ENCODE peak calls at places on chromosomes 13 and 19, in seven cellular contexts. One of them, this sample, is unnamed.

GRCh38 chr13:24149306-24150032 is 11.1 kb upstream of the SPATA13 start:
- DNase-seq in AG04449: no peak
- DNase-seq in T-helper 2 cell treated with Interferon-gamma antibody and Interleukin-4, amounts not matched to agents 5 μg/mL and 100 μg/mL, for 36 hours: no peak
- DNase-seq in stimulated activated CD4-positive, alpha-beta T cell treated with anti-CD3 and anti-CD28 coated beads, Interleukin-1b, Interleukin-23, amount 100 ng/mL, for 24 hours: no peak
- DNase-seq in kidney: no peak
- DNase-seq in CD8-positive, alpha-beta T cell: no peak
- DNase-seq in NCI-H524: no peak
- DNase-seq in this sample: no peak

GRCh38 chr13:49776871-49777270 is 15.6 kb downstream of the KPNA3 start:
- DNase-seq in AG04449: no peak
- DNase-seq in stimulated activated CD4-positive, alpha-beta T cell treated with anti-CD3 and anti-CD28 coated beads, Interleukin-1b, Interleukin-23, amount 100 ng/mL, for 24 hours: no peak
- DNase-seq in NCI-H524: no peak
- DNase-seq in T-helper 2 cell treated with Interferon-gamma antibody and Interleukin-4, amounts not matched to agents 5 μg/mL and 100 μg/mL, for 36 hours: no peak
- DNase-seq in kidney: no peak
- DNase-seq in CD8-positive, alpha-beta T cell: no peak
- DNase-seq in this sample: no peak

GRCh38 chr19:43467730-43468129 is 2.3 kb upstream of the LYPD3 start:
- DNase-seq in CD8-positive, alpha-beta T cell: no peak
- DNase-seq in AG04449: no peak
- DNase-seq in NCI-H524: no peak
- DNase-seq in kidney: no peak
- DNase-seq in stimulated activated CD4-positive, alpha-beta T cell treated with anti-CD3 and anti-CD28 coated beads, Interleukin-1b, Interleukin-23, amount 100 ng/mL, for 24 hours: no peak
- DNase-seq in T-helper 2 cell treated with Interferon-gamma antibody and Interleukin-4, amounts not matched to agents 5 μg/mL and 100 μg/mL, for 36 hours: no peak
- DNase-seq in this sample: no peak

GRCh38 chr19:35296644-35297514 is 4.9 kb downstream of the MAG start:
- DNase-seq in CD8-positive, alpha-beta T cell: no peak
- DNase-seq in NCI-H524: no peak
- DNase-seq in kidney: no peak
- DNase-seq in stimulated activated CD4-positive, alpha-beta T cell treated with anti-CD3 and anti-CD28 coated beads, Interleukin-1b, Interleukin-23, amount 100 ng/mL, for 24 hours: no peak
- DNase-seq in AG04449: no peak
- DNase-seq in T-helper 2 cell treated with Interferon-gamma antibody and Interleukin-4, amounts not matched to agents 5 μg/mL and 100 μg/mL, for 36 hours: no peak
- DNase-seq in this sample: no peak

GRCh38 chr19:58059003-58059671 is at the start of gene ZNF135:
- DNase-seq in CD8-positive, alpha-beta T cell: peak
- DNase-seq in kidney: peak
- DNase-seq in T-helper 2 cell treated with Interferon-gamma antibody and Interleukin-4, amounts not matched to agents 5 μg/mL and 100 μg/mL, for 36 hours: no peak
- DNase-seq in AG04449: peak
- DNase-seq in stimulated activated CD4-positive, alpha-beta T cell treated with anti-CD3 and anti-CD28 coated beads, Interleukin-1b, Interleukin-23, amount 100 ng/mL, for 24 hours: peak
- DNase-seq in NCI-H524: peak
- DNase-seq in this sample: peak

GRCh38 chr19:55113570-55114039 is 3.8 kb downstream of the PPP1R12C start:
- DNase-seq in T-helper 2 cell treated with Interferon-gamma antibody and Interleukin-4, amounts not matched to agents 5 μg/mL and 100 μg/mL, for 36 hours: no peak
- DNase-seq in AG04449: peak
- DNase-seq in CD8-positive, alpha-beta T cell: no peak
- DNase-seq in stimulated activated CD4-positive, alpha-beta T cell treated with anti-CD3 and anti-CD28 coated beads, Interleukin-1b, Interleukin-23, amount 100 ng/mL, for 24 hours: no peak
- DNase-seq in kidney: peak
- DNase-seq in NCI-H524: no peak
- DNase-seq in this sample: peak

GRCh38 chr19:11239377-11240000 is at the start of gene ANGPTL8:
- DNase-seq in T-helper 2 cell treated with Interferon-gamma antibody and Interleukin-4, amounts not matched to agents 5 μg/mL and 100 μg/mL, for 36 hours: no peak
- DNase-seq in kidney: no peak
- DNase-seq in CD8-positive, alpha-beta T cell: no peak
- DNase-seq in stimulated activated CD4-positive, alpha-beta T cell treated with anti-CD3 and anti-CD28 coated beads, Interleukin-1b, Interleukin-23, amount 100 ng/mL, for 24 hours: no peak
- DNase-seq in NCI-H524: no peak
- DNase-seq in AG04449: no peak
- DNase-seq in this sample: no peak

GRCh38 chr13:110409581-110409992 is 102.5 kb downstream of the COL4A2 start:
- DNase-seq in stimulated activated CD4-positive, alpha-beta T cell treated with anti-CD3 and anti-CD28 coated beads, Interleukin-1b, Interleukin-23, amount 100 ng/mL, for 24 hours: no peak
- DNase-seq in AG04449: no peak
- DNase-seq in kidney: peak
- DNase-seq in CD8-positive, alpha-beta T cell: no peak
- DNase-seq in NCI-H524: no peak
- DNase-seq in T-helper 2 cell treated with Interferon-gamma antibody and Interleukin-4, amounts not matched to agents 5 μg/mL and 100 μg/mL, for 36 hours: no peak
- DNase-seq in this sample: no peak

GRCh38 chr19:47110521-47111080 is 3.0 kb downstream of the ZC3H4 start:
- DNase-seq in kidney: no peak
- DNase-seq in T-helper 2 cell treated with Interferon-gamma antibody and Interleukin-4, amounts not matched to agents 5 μg/mL and 100 μg/mL, for 36 hours: no peak
- DNase-seq in AG04449: no peak
- DNase-seq in stimulated activated CD4-positive, alpha-beta T cell treated with anti-CD3 and anti-CD28 coated beads, Interleukin-1b, Interleukin-23, amount 100 ng/mL, for 24 hours: no peak
- DNase-seq in CD8-positive, alpha-beta T cell: peak
- DNase-seq in NCI-H524: no peak
- DNase-seq in this sample: no peak

GRCh38 chr13:40456397-40456958 is 210.0 kb downstream of the FOXO1 start:
- DNase-seq in NCI-H524: peak
- DNase-seq in T-helper 2 cell treated with Interferon-gamma antibody and Interleukin-4, amounts not matched to agents 5 μg/mL and 100 μg/mL, for 36 hours: no peak
- DNase-seq in kidney: no peak
- DNase-seq in stimulated activated CD4-positive, alpha-beta T cell treated with anti-CD3 and anti-CD28 coated beads, Interleukin-1b, Interleukin-23, amount 100 ng/mL, for 24 hours: no peak
- DNase-seq in AG04449: no peak
- DNase-seq in CD8-positive, alpha-beta T cell: no peak
- DNase-seq in this sample: no peak

GRCh38 chr13:108463365-108463764 is 166.0 kb upstream of the MYO16 start:
- DNase-seq in stimulated activated CD4-positive, alpha-beta T cell treated with anti-CD3 and anti-CD28 coated beads, Interleukin-1b, Interleukin-23, amount 100 ng/mL, for 24 hours: no peak
- DNase-seq in T-helper 2 cell treated with Interferon-gamma antibody and Interleukin-4, amounts not matched to agents 5 μg/mL and 100 μg/mL, for 36 hours: no peak
- DNase-seq in AG04449: peak
- DNase-seq in NCI-H524: no peak
- DNase-seq in kidney: no peak
- DNase-seq in CD8-positive, alpha-beta T cell: no peak
- DNase-seq in this sample: no peak

GRCh38 chr19:46766569-46767317 is 20.5 kb upstream of the STRN4 start:
- DNase-seq in NCI-H524: no peak
- DNase-seq in AG04449: no peak
- DNase-seq in stimulated activated CD4-positive, alpha-beta T cell treated with anti-CD3 and anti-CD28 coated beads, Interleukin-1b, Interleukin-23, amount 100 ng/mL, for 24 hours: peak
- DNase-seq in T-helper 2 cell treated with Interferon-gamma antibody and Interleukin-4, amounts not matched to agents 5 μg/mL and 100 μg/mL, for 36 hours: peak
- DNase-seq in kidney: no peak
- DNase-seq in CD8-positive, alpha-beta T cell: peak
- DNase-seq in this sample: no peak

GRCh38 chr13:48896312-48896711 is 79.4 kb upstream of the FNDC3A start:
- DNase-seq in kidney: no peak
- DNase-seq in AG04449: no peak
- DNase-seq in NCI-H524: no peak
- DNase-seq in T-helper 2 cell treated with Interferon-gamma antibody and Interleukin-4, amounts not matched to agents 5 μg/mL and 100 μg/mL, for 36 hours: no peak
- DNase-seq in stimulated activated CD4-positive, alpha-beta T cell treated with anti-CD3 and anti-CD28 coated beads, Interleukin-1b, Interleukin-23, amount 100 ng/mL, for 24 hours: no peak
- DNase-seq in CD8-positive, alpha-beta T cell: no peak
- DNase-seq in this sample: no peak

GRCh38 chr13:19763618-19764017 is 19.1 kb downstream of the PSPC1 start:
- DNase-seq in CD8-positive, alpha-beta T cell: no peak
- DNase-seq in kidney: no peak
- DNase-seq in stimulated activated CD4-positive, alpha-beta T cell treated with anti-CD3 and anti-CD28 coated beads, Interleukin-1b, Interleukin-23, amount 100 ng/mL, for 24 hours: no peak
- DNase-seq in T-helper 2 cell treated with Interferon-gamma antibody and Interleukin-4, amounts not matched to agents 5 μg/mL and 100 μg/mL, for 36 hours: no peak
- DNase-seq in AG04449: no peak
- DNase-seq in NCI-H524: no peak
- DNase-seq in this sample: no peak

GRCh38 chr13:108352599-108352998 is 83.1 kb downstream of the TNFSF13B start:
- DNase-seq in CD8-positive, alpha-beta T cell: no peak
- DNase-seq in kidney: no peak
- DNase-seq in T-helper 2 cell treated with Interferon-gamma antibody and Interleukin-4, amounts not matched to agents 5 μg/mL and 100 μg/mL, for 36 hours: no peak
- DNase-seq in NCI-H524: no peak
- DNase-seq in AG04449: no peak
- DNase-seq in stimulated activated CD4-positive, alpha-beta T cell treated with anti-CD3 and anti-CD28 coated beads, Interleukin-1b, Interleukin-23, amount 100 ng/mL, for 24 hours: no peak
- DNase-seq in this sample: no peak

GRCh38 chr13:98495627-98496238 is 81.2 kb downstream of the STK24 start:
- DNase-seq in kidney: no peak
- DNase-seq in CD8-positive, alpha-beta T cell: no peak
- DNase-seq in NCI-H524: no peak
- DNase-seq in stimulated activated CD4-positive, alpha-beta T cell treated with anti-CD3 and anti-CD28 coated beads, Interleukin-1b, Interleukin-23, amount 100 ng/mL, for 24 hours: no peak
- DNase-seq in AG04449: no peak
- DNase-seq in T-helper 2 cell treated with Interferon-gamma antibody and Interleukin-4, amounts not matched to agents 5 μg/mL and 100 μg/mL, for 36 hours: no peak
- DNase-seq in this sample: no peak

GRCh38 chr19:7961930-7962626 is 18.6 kb upstream of the TIMM44 start:
- DNase-seq in NCI-H524: no peak
- DNase-seq in kidney: no peak
- DNase-seq in AG04449: no peak
- DNase-seq in T-helper 2 cell treated with Interferon-gamma antibody and Interleukin-4, amounts not matched to agents 5 μg/mL and 100 μg/mL, for 36 hours: no peak
- DNase-seq in CD8-positive, alpha-beta T cell: no peak
- DNase-seq in stimulated activated CD4-positive, alpha-beta T cell treated with anti-CD3 and anti-CD28 coated beads, Interleukin-1b, Interleukin-23, amount 100 ng/mL, for 24 hours: no peak
- DNase-seq in this sample: no peak

GRCh38 chr13:32068255-32068654 is 36.7 kb downstream of the FRY start:
- DNase-seq in NCI-H524: no peak
- DNase-seq in stimulated activated CD4-positive, alpha-beta T cell treated with anti-CD3 and anti-CD28 coated beads, Interleukin-1b, Interleukin-23, amount 100 ng/mL, for 24 hours: no peak
- DNase-seq in AG04449: no peak
- DNase-seq in kidney: no peak
- DNase-seq in CD8-positive, alpha-beta T cell: no peak
- DNase-seq in T-helper 2 cell treated with Interferon-gamma antibody and Interleukin-4, amounts not matched to agents 5 μg/mL and 100 μg/mL, for 36 hours: no peak
- DNase-seq in this sample: no peak

This sample was measured in mesothelial cell of epicardium.